ENCODE peak calls at places on chromosomes 2 and 18, in six cellular contexts. L is psoas muscle, P is tibial nerve, S is prostate gland, J is neural progenitor cell, C is gastrocnemius medialis. Z is an unnamed sample.
A peak's percentile ranks its signal among the peaks of the same experiment; 100 is the strongest.

GRCh38 chr2:72198532-72199241 is 51.0 kb upstream of the CYP26B1 start:
- DNase-seq in L (no peak), P (no peak), S (no peak), J (no peak), C (no peak), Z (no peak)

GRCh38 chr2:27765621-27766286 is 5.8 kb upstream of the MRPL33 start:
- DNase-seq in L (peak; percentile 69), P (no peak), S (peak; percentile 18), J (no peak), C (peak; percentile 53), Z (no peak)

GRCh38 chr2:153408708-153409107 is 69.9 kb downstream of the RPRM start:
- DNase-seq in L (no peak), P (no peak), S (no peak), J (no peak), C (no peak), Z (no peak)

GRCh38 chr2:101949304-101949703 is 42.5 kb upstream of the IL1R2 start:
- DNase-seq in L (no peak), P (no peak), S (no peak), J (no peak), C (no peak), Z (no peak)

GRCh38 chr18:46253498-46253897 is 149.3 kb downstream of the HAUS1 start:
- DNase-seq in L (peak; percentile 25), P (no peak), S (no peak), J (no peak), C (no peak), Z (no peak)

GRCh38 chr2:95267458-95268207 is 6.6 kb upstream of the PROM2 start:
- DNase-seq in L (no peak), P (no peak), S (no peak), J (no peak), C (no peak), Z (peak; percentile 68)

GRCh38 chr18:10286580-10287150 is 167.8 kb upstream of the APCDD1 start:
- DNase-seq in L (no peak), P (no peak), S (no peak), J (no peak), C (no peak), Z (no peak)

GRCh38 chr2:102010767-102011351 is 19.1 kb downstream of the IL1R2 start:
- DNase-seq in L (no peak), P (no peak), S (no peak), J (no peak), C (no peak), Z (no peak)

GRCh38 chr2:22883054-22883453 is 501.9 kb upstream of the KLHL29 start:
- DNase-seq in L (no peak), P (no peak), S (no peak), J (no peak), C (no peak), Z (no peak)

GRCh38 chr2:24315669-24316068 is 44.7 kb downstream of the ITSN2 start:
- DNase-seq in L (no peak), P (no peak), S (no peak), J (no peak), C (no peak), Z (no peak)

GRCh38 chr2:84959494-84960156 is 11.3 kb upstream of the KCMF1 start:
- DNase-seq in L (no peak), P (no peak), S (peak; percentile 12), J (peak; percentile 33), C (no peak), Z (peak; percentile 39)

GRCh38 chr2:241912021-241912555 is 42.6 kb downstream of the RTP5 start:
- DNase-seq in L (no peak), P (no peak), S (no peak), J (no peak), C (no peak), Z (no peak)

DNA sequence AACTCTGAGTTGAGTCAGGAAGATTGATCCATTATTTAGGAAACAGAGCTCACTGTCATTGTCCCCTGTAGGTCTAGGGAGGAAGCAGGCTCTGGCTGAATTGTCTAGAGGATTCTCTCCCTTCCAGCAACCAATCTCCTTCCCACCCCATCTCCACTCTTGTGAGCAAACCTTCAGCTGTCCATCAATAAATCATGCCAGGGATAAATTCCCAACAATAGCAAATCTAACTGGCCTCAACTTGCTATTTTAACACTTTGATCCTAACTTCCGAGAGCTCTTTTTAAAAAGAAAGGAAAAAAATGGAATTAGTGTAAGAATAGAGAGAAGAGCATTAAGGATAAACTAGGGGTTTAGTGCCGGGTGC is 53.5 kb downstream of the ATP8B1 start:
- DNase-seq in L (no peak), P (no peak), S (no peak), J (no peak), C (no peak), Z (no peak)
- H3K27me3 ChIP-seq in L (no peaks in the 10 kb centered on the region), P (no peaks in the 10 kb centered on the region), S (no peaks in the 10 kb centered on the region), J (no peaks in the 10 kb centered on the region), C (no peaks in the 10 kb centered on the region), Z (no peaks in the 10 kb centered on the region)

GRCh38 chr2:48469731-48470130 is 60.2 kb upstream of the STON1 start:
- DNase-seq in L (no peak), P (no peak), S (no peak), J (no peak), C (no peak), Z (no peak)

GRCh38 chr2:48467637-48468036 is 62.3 kb upstream of the STON1 start:
- DNase-seq in L (no peak), P (no peak), S (no peak), J (no peak), C (no peak), Z (no peak)

GRCh38 chr2:48474599-48475298 is 55.2 kb upstream of the STON1 start:
- DNase-seq in L (no peak), P (no peak), S (no peak), J (no peak), C (no peak), Z (peak; percentile 46)

GRCh38 chr2:48471048-48471474 is 58.9 kb upstream of the STON1 start:
- DNase-seq in L (no peak), P (no peak), S (peak; percentile 68), J (peak; percentile 75), C (no peak), Z (peak; percentile 65)
- H3K36me3 ChIP-seq in L (peaks cover 3% of the 10 kb centered on the region), P (no peaks in the 10 kb centered on the region), S (no peaks in the 10 kb centered on the region), J (peaks cover 6% of the 10 kb centered on the region), C (no peaks in the 10 kb centered on the region), Z (peaks cover 17% of the 10 kb centered on the region)

GRCh38 chr2:70391988-70392387 is 90.1 kb upstream of the FAM136A start:
- DNase-seq in L (no peak), P (no peak), S (no peak), J (no peak), C (no peak), Z (no peak)
- H3K27me3 ChIP-seq in L (no peaks in the 10 kb centered on the region), P (no peaks in the 10 kb centered on the region), S (no peaks in the 10 kb centered on the region), J (no peaks in the 10 kb centered on the region), C (no peaks in the 10 kb centered on the region), Z (peaks cover 3% of the 10 kb centered on the region)

GRCh38 chr2:239165206-239165831 is 235.5 kb downstream of the HDAC4 start:
- DNase-seq in L (peak; percentile 8), P (no peak), S (no peak), J (no peak), C (peak; percentile 11), Z (no peak)
- H3K36me3 ChIP-seq in L (no peaks in the 10 kb centered on the region), P (no peaks in the 10 kb centered on the region), S (peaks cover 3% of the 10 kb centered on the region), J (no peaks in the 10 kb centered on the region), C (no peaks in the 10 kb centered on the region), Z (peaks cover 2% of the 10 kb centered on the region)

GRCh38 chr2:119111115-119111975 is 47.2 kb downstream of the C1QL2 start:
- DNase-seq in L (no peak), P (no peak), S (no peak), J (no peak), C (no peak), Z (no peak)
- H3K27me3 ChIP-seq in L (peaks cover 17% of the 10 kb centered on the region), P (no peaks in the 10 kb centered on the region), S (no peaks in the 10 kb centered on the region), J (no peaks in the 10 kb centered on the region), C (no peaks in the 10 kb centered on the region), Z (no peaks in the 10 kb centered on the region)

GRCh38 chr2:33168973-33169372 is 222.2 kb downstream of the LTBP1 start:
- DNase-seq in L (no peak), P (no peak), S (no peak), J (no peak), C (no peak), Z (no peak)

GRCh38 chr2:33166287-33166881 is 219.6 kb downstream of the LTBP1 start:
- DNase-seq in L (no peak), P (no peak), S (no peak), J (no peak), C (no peak), Z (no peak)

GRCh38 chr2:33167655-33168245 is 221.0 kb downstream of the LTBP1 start:
- DNase-seq in L (no peak), P (no peak), S (no peak), J (no peak), C (no peak), Z (no peak)

GRCh38 chr2:33168425-33168824 is 221.7 kb downstream of the LTBP1 start:
- DNase-seq in L (no peak), P (no peak), S (no peak), J (no peak), C (no peak), Z (no peak)
- H3K36me3 ChIP-seq in L (no peaks in the 10 kb centered on the region), P (no peaks in the 10 kb centered on the region), S (no peaks in the 10 kb centered on the region), J (no peaks in the 10 kb centered on the region), C (no peaks in the 10 kb centered on the region), Z (no peaks in the 10 kb centered on the region)

DNA sequence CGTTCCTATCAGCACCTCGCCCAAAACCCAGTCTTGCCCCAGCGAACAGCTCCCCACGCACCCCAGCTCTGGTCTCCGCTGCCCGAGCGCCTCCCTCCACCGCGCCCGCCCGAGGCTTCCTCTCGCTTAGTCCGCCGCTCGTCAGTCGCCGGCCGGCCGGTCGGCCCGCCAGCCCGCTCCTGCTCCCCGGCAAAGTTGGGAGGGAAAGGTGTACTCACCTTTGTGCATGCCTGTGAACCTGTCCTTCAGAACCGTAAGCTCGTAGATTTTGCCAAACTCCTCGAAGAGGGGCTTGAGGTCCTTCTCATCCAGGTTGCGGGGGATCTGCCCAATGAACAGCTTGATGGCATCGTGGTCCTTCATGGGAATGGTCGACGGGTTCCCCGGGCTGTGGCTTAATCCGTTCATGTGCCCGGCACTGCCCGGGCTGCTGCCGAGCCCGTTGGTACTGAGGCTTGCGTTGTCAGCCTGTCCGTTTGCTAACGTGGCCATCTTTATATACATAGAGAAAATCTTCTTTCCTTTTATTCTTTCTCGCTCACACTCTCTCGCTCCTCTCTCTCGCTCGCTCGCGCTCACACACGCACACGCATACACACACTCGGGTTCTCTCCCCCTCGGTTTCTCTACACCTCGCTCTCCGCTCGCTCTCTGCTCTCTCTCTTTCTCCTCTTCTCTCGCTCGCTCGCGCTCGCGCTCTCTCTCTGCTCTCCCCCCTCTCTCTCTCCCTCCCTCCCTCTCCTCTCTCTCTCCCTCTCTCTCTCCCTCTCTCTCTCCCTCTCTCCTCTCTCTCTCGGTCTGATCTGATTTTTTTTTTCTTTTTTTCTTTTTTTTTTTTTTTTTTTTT is at the start of gene CELF4:
- DNase-seq in L (no peak), P (no peak), S (no peak), J (peak; percentile 51), C (no peak), Z (no peak)
- H3K27me3 ChIP-seq in L (peaks cover 79% of the 10 kb centered on the region), P (no peaks in the 10 kb centered on the region), S (peaks cover 2% of the 10 kb centered on the region), J (peaks cover 98% of the 10 kb centered on the region), C (peaks cover 64% of the 10 kb centered on the region), Z (no peaks in the 10 kb centered on the region)

Z was measured in SJCRH30.